ENCODE peak calls at places on chromosome 13, in five cellular contexts. K is adrenal gland, V is endodermal cell, R is neuronal stem cell, C is HepG2. D is an unnamed sample. For H3K36me3 and H3K4me1, the result is how much of the 10 kb centered on the place peaks cover.

GRCh38 chr13:81020010-81020409 is 679.1 kb upstream of the SPRY2 start:
- DNase-seq in V (no peak), C (no peak), R (no peak), K (no peak), D (no peak)

GRCh38 chr13:102100234-102100633 is 301.6 kb downstream of the FGF14 start:
- DNase-seq in K (no peak), C (no peak), R (no peak), V (no peak), D (no peak)

GRCh38 chr13:28609936-28610335 is 49.0 kb upstream of the POMP start:
- DNase-seq in V (no peak), K (no peak), R (no peak), C (no peak), D (no peak)

GRCh38 chr13:45718992-45719391 is 16.9 kb downstream of the CBY2 start:
- DNase-seq in K (no peak), V (no peak), R (no peak), C (no peak), D (no peak)

GRCh38 chr13:93320942-93321341 is 94.3 kb downstream of the GPC6 start:
- DNase-seq in V (no peak), K (no peak), R (no peak), C (no peak), D (no peak)

GRCh38 chr13:86830046-86830445 is 841.1 kb upstream of the SLITRK5 start:
- DNase-seq in R (no peak), C (no peak), K (no peak), V (no peak), D (no peak)

GRCh38 chr13:35694031-35694430 is 217.5 kb upstream of the MAB21L1 start:
- DNase-seq in R (no peak), C (no peak), V (peak), K (no peak), D (no peak)

GRCh38 chr13:24313449-24313848 is 4.1 kb downstream of the C1QTNF9 start:
- DNase-seq in C (no peak), V (no peak), K (no peak), R (no peak), D (no peak)

GRCh38 chr13:40572961-40573360 is 93.5 kb downstream of the FOXO1 start:
- DNase-seq in V (no peak), R (no peak), K (no peak), C (no peak), D (no peak)

GRCh38 chr13:67106502-67107057 is 123.6 kb downstream of the PCDH9 start:
- DNase-seq in V (no peak), R (no peak), C (no peak), K (no peak), D (no peak)

GRCh38 chr13:43077906-43078305 is 54.5 kb downstream of the DNAJC15 start:
- DNase-seq in R (no peak), K (no peak), C (no peak), V (peak), D (no peak)

GRCh38 chr13:51065372-51066090 is 45.5 kb downstream of the C13orf42 start:
- DNase-seq in C (no peak), V (peak), K (peak), R (no peak), D (no peak)

GRCh38 chr13:83325454-83325853 is 556.8 kb downstream of the SLITRK1 start:
- DNase-seq in C (no peak), R (no peak), K (no peak), V (no peak), D (no peak)

GRCh38 chr13:48733739-48734329 is 80.1 kb downstream of the CYSLTR2 start:
- DNase-seq in V (no peak), C (no peak), R (no peak), K (no peak), D (no peak)

GRCh38 chr13:93776936-93777335 is 550.3 kb downstream of the GPC6 start:
- DNase-seq in R (no peak), K (no peak), V (no peak), C (no peak), D (no peak)

GRCh38 chr13:24459234-24459633 is 53.3 kb downstream of the PARP4 start:
- DNase-seq in V (no peak), C (no peak), R (no peak), K (no peak), D (no peak)

GRCh38 chr13:34349091-34349722 is 531.3 kb downstream of the RFC3 start:
- DNase-seq in K (peak), C (no peak), R (no peak), V (no peak), D (peak)

GRCh38 chr13:45575146-45575829 is 40.3 kb downstream of the ERICH6B start:
- DNase-seq in V (no peak), R (no peak), C (no peak), K (no peak), D (no peak)

GRCh38 chr13:32947886-32948285 is 68.3 kb upstream of the KL start:
- DNase-seq in C (no peak), R (no peak), K (no peak), V (no peak), D (no peak)

GRCh38 chr13:47901451-47901850 is 99.6 kb downstream of the SUCLA2 start:
- DNase-seq in R (no peak), C (no peak), K (no peak), V (peak), D (no peak)

GRCh38 chr13:26653310-26653709 is 95.8 kb downstream of the WASF3 start:
- DNase-seq in R (no peak), V (no peak), K (no peak), C (no peak), D (no peak)

GRCh38 chr13:49731766-49732165 is 40.5 kb upstream of the EBPL start:
- DNase-seq in V (no peak), C (no peak), K (no peak), R (no peak), D (no peak)

GRCh38 chr13:23558675-23559536 is 11.3 kb upstream of the TNFRSF19 start:
- DNase-seq in K (peak), V (no peak), C (peak), R (no peak), D (peak)

GRCh38 chr13:25901460-25902376 is 150.1 kb downstream of the SHISA2 start:
- DNase-seq in C (peak), V (no peak), K (no peak), R (no peak), D (no peak)

GRCh38 chr13:99085139-99085845 is 107.4 kb upstream of the DOCK9 start:
- DNase-seq in V (peak), R (no peak), K (no peak), C (no peak), D (no peak)

DNA sequence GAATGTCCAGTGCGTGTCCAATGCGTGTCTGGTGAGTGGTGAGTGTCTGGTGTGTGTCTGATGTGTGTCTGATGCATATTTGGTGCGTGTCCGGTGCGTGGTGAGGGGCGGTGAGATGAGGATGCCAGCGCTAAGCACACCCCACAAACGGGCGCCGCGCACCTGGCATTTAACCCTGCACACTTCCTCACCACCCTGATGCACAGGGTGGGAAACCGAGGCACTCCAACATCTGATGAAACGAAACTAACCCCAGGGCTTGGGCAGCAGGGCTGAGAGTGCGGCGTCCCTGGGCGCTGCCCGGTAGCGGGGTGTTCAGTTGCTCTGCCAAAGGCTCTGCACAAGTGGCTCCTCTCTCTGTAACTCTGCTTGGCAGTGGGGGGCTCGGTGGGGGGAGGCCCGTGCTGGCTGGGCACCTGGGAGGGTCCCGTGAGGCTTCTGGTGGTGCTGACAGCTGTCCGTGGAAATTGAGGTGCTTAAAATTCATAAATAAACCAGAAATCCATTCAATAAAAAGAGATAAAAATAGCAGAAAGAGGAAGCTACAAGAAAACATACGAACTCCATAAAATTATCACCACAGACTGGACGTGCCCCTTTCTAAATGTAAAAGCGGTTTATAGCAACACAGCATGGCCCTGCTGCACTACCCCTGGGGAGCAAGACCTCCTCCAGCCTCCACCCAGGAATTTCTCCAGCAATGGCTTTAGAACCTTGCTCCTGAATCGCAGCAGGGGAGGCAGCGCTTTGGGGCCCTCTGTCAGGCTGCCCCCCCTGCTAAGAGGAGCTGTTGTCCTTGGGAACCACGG is 76.0 kb downstream of the RASA3 start:
- DNase-seq in C (no peak), V (no peak), K (no peak), R (no peak), D (no peak)
- H3K36me3 ChIP-seq in C (under half), V (under half), K (under half), R (under half), D (under half)

GRCh38 chr13:46799139-46799538 is 2.2 kb upstream of the ESD start:
- DNase-seq in R (no peak), K (no peak), C (peak), V (no peak), D (no peak)

GRCh38 chr13:46796515-46797467 is at the start of gene ESD:
- DNase-seq in K (peak), R (peak), C (peak), V (peak), D (peak)

GRCh38 chr13:46795321-46795720 is 1.6 kb downstream of the ESD start:
- DNase-seq in C (no peak), R (no peak), V (no peak), K (no peak), D (no peak)

GRCh38 chr13:46796129-46796514 is 839 bp downstream of the ESD start:
- DNase-seq in V (no peak), K (no peak), R (no peak), C (no peak), D (no peak)

DNA sequence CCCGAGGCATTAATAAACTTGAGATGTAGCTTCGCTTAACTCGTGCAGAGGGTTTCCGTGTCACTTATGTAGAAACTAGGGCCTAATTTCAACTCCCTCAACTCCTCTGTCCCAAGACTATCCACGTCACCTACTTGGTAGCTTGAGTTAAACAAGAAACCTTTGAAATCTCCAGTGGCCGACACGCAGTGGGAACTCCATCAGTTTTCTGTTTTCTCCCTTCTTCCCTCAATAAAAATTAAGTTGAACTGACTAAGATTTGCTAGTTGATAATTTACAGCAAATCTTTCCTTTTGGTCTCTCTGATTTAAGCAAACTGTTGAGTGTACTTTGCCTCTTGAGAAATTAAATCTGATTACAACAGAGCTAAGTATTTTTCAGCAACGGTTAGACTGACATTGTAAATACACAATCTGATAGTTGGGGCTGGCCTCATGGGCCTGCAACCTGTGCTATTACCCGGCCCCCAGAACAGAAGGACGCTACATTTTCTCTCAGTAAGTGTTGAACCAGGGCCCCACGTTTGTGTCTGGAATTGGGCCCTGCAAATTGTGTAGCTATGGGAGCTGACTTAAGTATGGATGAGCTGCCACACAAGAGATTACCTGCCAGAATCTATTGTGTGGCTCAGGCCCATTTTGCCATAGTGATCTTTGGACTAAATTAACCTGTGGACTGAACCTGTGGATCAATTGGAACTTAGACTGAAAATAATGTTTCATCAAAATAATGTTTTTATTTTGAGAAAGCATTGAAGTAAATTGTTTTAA is 692 bp upstream of the ESD start:
- DNase-seq in R (no peak), V (no peak), K (no peak), C (peak), D (no peak)
- H3K27ac ChIP-seq in R (peak), V (peak), K (peak), C (peak), D (peak)

GRCh38 chr13:111922086-111922485 is 144.9 kb upstream of the SOX1 start:
- DNase-seq in C (no peak), R (no peak), K (no peak), V (peak), D (no peak)

GRCh38 chr13:111926501-111927180 is 140.3 kb upstream of the SOX1 start:
- DNase-seq in K (no peak), V (peak), R (no peak), C (no peak), D (no peak)

GRCh38 chr13:111927181-111927540 is 139.8 kb upstream of the SOX1 start:
- DNase-seq in V (peak), C (no peak), R (no peak), K (no peak), D (no peak)

GRCh38 chr13:111925146-111925875 is 141.6 kb upstream of the SOX1 start:
- DNase-seq in V (peak), R (no peak), C (no peak), K (no peak), D (no peak)

DNA sequence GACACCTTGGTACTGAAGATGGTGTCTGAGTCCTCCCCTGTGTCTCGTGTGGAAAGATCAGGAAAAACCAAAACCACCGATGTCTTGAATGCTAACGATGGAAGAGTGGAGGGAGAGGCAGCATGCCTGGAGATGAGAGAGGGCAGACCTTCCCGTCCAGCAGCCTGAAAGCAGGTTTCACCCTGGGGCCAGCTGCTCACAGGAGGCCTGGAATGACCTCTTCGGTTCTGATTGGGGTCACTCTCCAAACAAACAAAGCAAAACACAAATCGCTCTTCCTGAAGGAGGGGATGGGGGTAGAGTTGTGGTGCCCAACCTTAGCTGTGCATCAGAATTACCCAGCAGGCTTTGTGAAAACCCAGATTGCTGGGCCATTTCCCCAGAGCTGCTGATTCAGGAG is 142.3 kb upstream of the SOX1 start:
- DNase-seq in R (no peak), C (no peak), K (no peak), V (no peak), D (no peak)
- H3K4me1 ChIP-seq in R (under half), C (under half), K (under half), V (under half), D (under half)

GRCh38 chr13:110499621-110500281 is 61.8 kb downstream of the RAB20 start:
- DNase-seq in K (no peak), C (no peak), R (no peak), V (no peak), D (no peak)
- H3K36me3 ChIP-seq in K (under half), C (under half), R (half or more), V (half or more), D (under half)

GRCh38 chr13:62964522-62964921 is 1548.9 kb upstream of the PCDH20 start:
- DNase-seq in V (no peak), C (no peak), R (no peak), K (no peak), D (no peak)
- H3K27ac ChIP-seq in V (no peak), C (no peak), R (no peak), K (no peak), D (no peak)